ENCODE peak calls at places on chromosomes 12 and 14, in four cellular contexts. X is fibroblast of lung, Y is body of pancreas, K is right lobe of liver. W is an unnamed sample.

GRCh38 chr12:4496145-4496838 is 42.4 kb upstream of the RAD51AP1 start:
- DNase-seq in X (no peak), K (no peak), Y (no peak), W (no peak)

GRCh38 chr12:109518820-109519665 is 41.6 kb downstream of the UBE3B start:
- DNase-seq in Y (peak), K (peak), X (peak), W (peak)

GRCh38 chr12:19382111-19382526 is 57.2 kb upstream of the AEBP2 start:
- DNase-seq in X (peak), K (peak), Y (no peak), W (peak)

GRCh38 chr14:89856871-89857345 is 97.6 kb downstream of the EFCAB11 start:
- DNase-seq in X (peak), Y (no peak), K (no peak), W (no peak)

GRCh38 chr14:48253020-48253419 is 577.6 kb upstream of the MDGA2 start:
- DNase-seq in X (no peak), K (no peak), Y (no peak), W (no peak)

GRCh38 chr14:52015411-52016030 is 26.2 kb downstream of the RTRAF start:
- DNase-seq in K (no peak), X (no peak), Y (peak), W (no peak)

GRCh38 chr12:17062296-17063061 is 456.5 kb upstream of the LMO3 start:
- DNase-seq in Y (no peak), K (no peak), X (no peak), W (no peak)

GRCh38 chr12:65956056-65956738 is 131.9 kb downstream of the HMGA2 start:
- DNase-seq in X (peak), K (no peak), Y (no peak), W (no peak)

GRCh38 chr12:49588761-49589516 is 16.5 kb downstream of the FAM186B start:
- DNase-seq in K (no peak), X (no peak), Y (no peak), W (no peak)

GRCh38 chr14:52111583-52111982 is 42.7 kb upstream of the NID2 start:
- DNase-seq in Y (no peak), X (peak), K (no peak), W (no peak)

GRCh38 chr14:48331421-48331820 is 656.0 kb upstream of the MDGA2 start:
- DNase-seq in K (no peak), Y (no peak), X (no peak), W (no peak)

GRCh38 chr12:118467576-118467975 is 91.2 kb downstream of the SUDS3 start:
- DNase-seq in X (no peak), Y (no peak), K (no peak), W (no peak)

GRCh38 chr14:66082009-66082408 is 404.2 kb upstream of the CCDC196 start:
- DNase-seq in X (no peak), K (no peak), Y (no peak), W (no peak)

GRCh38 chr12:45731376-45731775 is 1.9 kb downstream of the ARID2 start:
- DNase-seq in X (no peak), K (no peak), Y (no peak), W (no peak)

GRCh38 chr12:129119537-129119936 is 266.3 kb downstream of the GLT1D1 start:
- DNase-seq in Y (no peak), K (no peak), X (no peak), W (no peak)

GRCh38 chr12:120109570-120110267 is 6.8 kb downstream of the RAB35 start:
- DNase-seq in K (no peak), Y (no peak), X (no peak), W (no peak)

GRCh38 chr14:54814076-54814475 is 88.5 kb downstream of the GCH1 start:
- DNase-seq in K (no peak), Y (no peak), X (no peak), W (no peak)

GRCh38 chr12:120979862-120980696 is 1.7 kb downstream of the HNF1A start:
- DNase-seq in X (no peak), Y (peak), K (peak), W (no peak)

GRCh38 chr14:53538316-53538851 is 385.3 kb upstream of the DDHD1 start:
- DNase-seq in K (no peak), Y (no peak), X (peak), W (peak)

GRCh38 chr12:13093850-13094225 is 9.6 kb downstream of the GSG1 start:
- DNase-seq in X (peak), Y (peak), K (no peak), W (no peak)

GRCh38 chr12:111775205-111776193 is 8.8 kb downstream of the ALDH2 start:
- DNase-seq in Y (peak), K (peak), X (peak), W (peak)

GRCh38 chr12:53955776-53956250 is 1.1 kb downstream of the HOXC12 start:
- DNase-seq in K (no peak), Y (no peak), X (no peak), W (no peak)

GRCh38 chr12:53955036-53955775 is 503 bp downstream of the HOXC12 start:
- DNase-seq in K (no peak), Y (no peak), X (no peak), W (no peak)

GRCh38 chr12:53953831-53954693 is 641 bp upstream of the HOXC12 start:
- DNase-seq in K (no peak), X (no peak), Y (no peak), W (no peak)

GRCh38 chr12:53952871-53953734 is 1.6 kb upstream of the HOXC12 start:
- DNase-seq in X (no peak), Y (no peak), K (no peak), W (no peak)

GRCh38 chr12:53954694-53955035 is at the start of gene HOXC12:
- DNase-seq in Y (no peak), K (no peak), X (no peak), W (no peak)
- H3K4me3 ChIP-seq in Y (no peak), K (no peak), X (no peak), W (no peak)

GRCh38 chr12:27244680-27245005 is 557 bp downstream of the STK38L start:
- DNase-seq in Y (no peak), K (no peak), X (peak), W (no peak)

GRCh38 chr12:27243804-27244679 is at the start of gene STK38L:
- DNase-seq in Y (peak), X (peak), K (peak), W (peak)

GRCh38 chr12:27246141-27246540 is 2.1 kb downstream of the STK38L start:
- DNase-seq in Y (no peak), K (no peak), X (no peak), W (no peak)

GRCh38 chr12:27245039-27245438 is 953 bp downstream of the STK38L start:
- DNase-seq in Y (no peak), K (no peak), X (no peak), W (no peak)

DNA sequence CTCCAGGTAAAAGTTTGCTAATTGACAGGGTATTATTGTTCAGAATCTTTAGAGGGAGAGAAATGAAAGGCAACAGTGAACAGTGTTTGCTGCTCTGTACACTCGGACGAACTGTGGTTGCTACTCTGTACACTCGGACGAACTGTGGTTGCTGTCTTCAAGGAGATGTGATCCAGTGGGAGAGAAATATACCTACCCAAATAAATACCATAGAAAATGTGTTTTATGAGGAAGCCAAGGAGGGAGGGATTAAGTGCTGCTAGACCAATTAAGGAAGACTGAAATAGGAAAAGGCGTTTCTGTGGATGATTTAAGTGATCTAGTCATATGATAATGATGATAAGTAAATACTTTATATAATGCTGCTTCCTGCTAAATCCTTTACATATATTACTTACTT is 2.7 kb downstream of the STK38L start:
- DNase-seq in K (no peak), Y (no peak), X (no peak), W (no peak)
- H3K4me3 ChIP-seq in K (no peak), Y (no peak), X (no peak), W (no peak)

DNA sequence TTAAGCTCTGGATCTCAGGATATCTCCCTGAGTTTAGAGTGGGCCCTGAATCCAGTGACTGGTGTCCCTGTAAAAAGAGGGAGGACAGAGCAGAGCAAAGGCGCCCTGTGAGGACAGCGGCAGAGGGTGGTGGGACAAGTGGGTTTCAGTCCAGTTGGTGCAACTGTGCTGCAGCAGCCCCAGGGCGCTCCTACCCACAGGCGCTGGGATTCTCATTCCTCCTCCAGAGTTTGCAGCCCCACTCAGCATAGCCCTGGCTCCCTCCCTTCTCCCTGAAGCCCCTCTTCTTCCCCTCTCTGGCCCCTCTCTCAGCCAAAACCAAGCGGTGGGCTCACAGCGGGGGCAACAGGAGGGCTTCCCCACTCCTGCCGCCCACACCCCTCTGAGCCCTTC is 1.6 kb downstream of the TMEM179 start:
- DNase-seq in K (no peak), X (no peak), Y (no peak), W (no peak)
- H3K4me3 ChIP-seq in K (no peak), X (no peak), Y (no peak), W (no peak)

DNA sequence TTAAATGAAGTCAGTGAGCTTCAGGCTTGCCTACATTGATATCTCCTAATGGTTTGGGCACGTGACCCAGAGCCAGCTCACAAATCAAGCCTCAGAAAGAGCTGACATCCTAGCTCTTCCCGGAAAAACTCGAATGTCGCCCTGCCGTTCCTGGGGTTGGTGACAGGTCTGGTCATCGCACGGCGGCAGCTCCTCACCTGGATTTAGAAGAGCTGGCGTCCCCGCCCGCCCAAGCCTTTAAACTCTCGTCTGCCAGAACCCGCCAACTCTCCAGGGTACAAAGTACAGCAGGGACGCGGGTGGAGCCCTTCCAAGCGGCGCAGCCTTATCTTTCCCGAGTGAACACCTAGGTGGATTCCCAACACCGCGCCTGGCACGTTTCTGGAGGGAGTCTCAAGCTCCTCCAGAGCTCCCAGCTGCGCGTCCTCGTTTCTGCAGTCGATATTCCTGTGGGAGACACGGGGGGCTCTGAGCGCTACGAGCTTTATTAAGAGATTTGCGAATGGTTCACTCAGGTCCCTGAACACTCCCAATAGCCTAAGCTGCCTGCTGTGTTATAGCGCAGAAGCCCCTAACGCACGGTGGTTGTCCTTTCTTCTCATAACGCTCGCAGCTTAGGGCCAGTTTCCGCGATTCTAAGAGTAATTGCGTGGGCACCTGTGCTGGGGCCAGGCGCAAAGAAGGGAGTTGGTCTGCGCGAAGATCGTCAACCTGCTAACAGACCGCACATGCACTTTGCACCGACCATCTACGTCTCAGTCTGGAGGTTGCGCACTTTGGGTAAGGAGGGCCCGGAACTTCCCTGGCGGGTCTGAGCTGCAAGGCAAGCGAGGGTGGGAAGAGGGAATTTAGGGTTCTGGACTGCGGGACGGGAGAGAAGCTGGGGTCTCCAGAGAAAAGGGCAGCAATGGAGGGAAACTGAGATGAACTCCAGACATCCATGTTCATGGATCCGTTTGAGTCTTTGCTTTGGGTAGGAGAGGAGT is at the start of gene SSTR1:
- DNase-seq in X (peak), K (peak), Y (peak), W (no peak)
- H3K4me3 ChIP-seq in X (peak), K (peak), Y (peak), W (peak)

W was measured in HFF-Myc.